ENCODE peak calls at places on chromosomes 13 and 19, in five cellular contexts. U is CD4-positive, CD25-positive, alpha-beta regulatory T cell; B is CD4-positive, alpha-beta memory T cell; T is GM12878; O is cardiac fibroblast. Q is an unnamed sample.

GRCh38 chr19:28497137-28497536 is 715.8 kb downstream of the UQCRFS1 start:
- DNase-seq in O (no peak), T (no peak), U (no peak), B (no peak), Q (no peak)

GRCh38 chr19:46574533-46574932 is 26.6 kb upstream of the CALM3 start:
- DNase-seq in O (no peak), U (peak; percentile 16), T (no peak), B (peak; percentile 44), Q (peak; percentile 64)

GRCh38 chr19:39871362-39871761 is 25.2 kb upstream of the FBL start:
- DNase-seq in U (no peak), T (no peak), O (no peak), B (no peak), Q (no peak)

GRCh38 chr13:112686987-112687386 is 2.9 kb upstream of the ATP11A start:
- DNase-seq in U (no peak), T (no peak), B (no peak), O (no peak), Q (no peak)

GRCh38 chr13:19742651-19743050 is 40.1 kb downstream of the PSPC1 start:
- DNase-seq in T (no peak), U (no peak), O (no peak), B (no peak), Q (no peak)

GRCh38 chr13:113320226-113320875 is 23.3 kb downstream of the LAMP1 start:
- DNase-seq in U (no peak), T (no peak), O (no peak), B (no peak), Q (no peak)

GRCh38 chr13:108195146-108195545 is 20.2 kb downstream of the LIG4 start:
- DNase-seq in O (peak; percentile 7), T (no peak), B (no peak), U (no peak), Q (no peak)

GRCh38 chr19:39765091-39766076 is 13.3 kb upstream of the LEUTX start:
- DNase-seq in T (no peak), B (peak; percentile 14), O (peak; percentile 59), U (no peak), Q (no peak)

GRCh38 chr13:41401371-41401770 is 56.0 kb upstream of the RGCC start:
- DNase-seq in T (no peak), O (no peak), U (no peak), B (no peak), Q (no peak)

GRCh38 chr13:76848596-76848995 is 37.6 kb downstream of the KCTD12 start:
- DNase-seq in U (no peak), B (no peak), O (peak; percentile 70), T (no peak), Q (no peak)

GRCh38 chr13:108834193-108834592 is 204.8 kb downstream of the MYO16 start:
- DNase-seq in U (no peak), T (no peak), B (no peak), O (no peak), Q (no peak)

GRCh38 chr13:32663660-32664059 is 77.4 kb downstream of the PDS5B start:
- DNase-seq in U (no peak), T (no peak), B (no peak), O (no peak), Q (no peak)

GRCh38 chr19:35436477-35437141 is 11.4 kb upstream of the FFAR2 start:
- DNase-seq in O (peak; percentile 89), U (no peak), T (no peak), B (no peak), Q (no peak)

GRCh38 chr19:12526542-12526941 is 24.7 kb downstream of the ZNF564 start:
- DNase-seq in O (no peak), T (no peak), B (no peak), U (no peak), Q (no peak)

GRCh38 chr19:29541473-29542253 is 15.9 kb downstream of the VSTM2B start:
- DNase-seq in O (no peak), B (no peak), U (no peak), T (no peak), Q (no peak)

GRCh38 chr19:2503521-2504109 is 27.7 kb downstream of the GADD45B start:
- DNase-seq in B (peak; percentile 75), U (peak; percentile 77), O (peak; percentile 61), T (no peak), Q (no peak)

GRCh38 chr13:102355251-102355650 is 46.6 kb downstream of the FGF14 start:
- DNase-seq in T (no peak), U (no peak), O (no peak), B (no peak), Q (no peak)

GRCh38 chr19:19461306-19461670 is 54.1 kb downstream of the TSSK6 start:
- DNase-seq in O (no peak), T (no peak), U (no peak), B (no peak), Q (no peak)

GRCh38 chr19:6473652-6474051 is 7.9 kb downstream of the DENND1C start:
- DNase-seq in U (no peak), T (no peak), O (no peak), B (no peak), Q (no peak)

GRCh38 chr19:5680083-5680436 is 256 bp downstream of the MICOS13 start:
- DNase-seq in O (no peak), T (no peak), U (no peak), B (no peak), Q (no peak)

GRCh38 chr13:99893567-99893966 is 78.0 kb downstream of the ZIC5 start:
- DNase-seq in T (no peak), U (no peak), O (no peak), B (no peak), Q (no peak)

GRCh38 chr13:99261040-99261439 is 2.9 kb upstream of the GPR18 start:
- DNase-seq in T (no peak), U (no peak), B (no peak), O (no peak), Q (no peak)

GRCh38 chr19:41528106-41528505 is 47.9 kb upstream of the CEACAM21 start:
- DNase-seq in B (no peak), U (no peak), T (no peak), O (no peak), Q (no peak)

GRCh38 chr13:20489185-20489820 is 36.4 kb downstream of the CRYL1 start:
- DNase-seq in U (no peak), B (no peak), O (peak; percentile 46), T (no peak), Q (no peak)

GRCh38 chr19:12596485-12596884 is 14.1 kb downstream of the ZNF490 start:
- DNase-seq in T (no peak), B (no peak), U (no peak), O (no peak), Q (no peak)

GRCh38 chr13:99280166-99280565 is 22.0 kb upstream of the GPR18 start:
- DNase-seq in U (no peak), B (no peak), O (peak; percentile 8), T (no peak), Q (no peak)

GRCh38 chr13:40215311-40215710 is 451.1 kb downstream of the FOXO1 start:
- DNase-seq in T (no peak), U (no peak), O (no peak), B (no peak), Q (no peak)

GRCh38 chr13:59946924-59947323 is 216.8 kb downstream of the DIAPH3 start:
- DNase-seq in U (no peak), B (no peak), T (no peak), O (peak; percentile 52), Q (no peak)

DNA sequence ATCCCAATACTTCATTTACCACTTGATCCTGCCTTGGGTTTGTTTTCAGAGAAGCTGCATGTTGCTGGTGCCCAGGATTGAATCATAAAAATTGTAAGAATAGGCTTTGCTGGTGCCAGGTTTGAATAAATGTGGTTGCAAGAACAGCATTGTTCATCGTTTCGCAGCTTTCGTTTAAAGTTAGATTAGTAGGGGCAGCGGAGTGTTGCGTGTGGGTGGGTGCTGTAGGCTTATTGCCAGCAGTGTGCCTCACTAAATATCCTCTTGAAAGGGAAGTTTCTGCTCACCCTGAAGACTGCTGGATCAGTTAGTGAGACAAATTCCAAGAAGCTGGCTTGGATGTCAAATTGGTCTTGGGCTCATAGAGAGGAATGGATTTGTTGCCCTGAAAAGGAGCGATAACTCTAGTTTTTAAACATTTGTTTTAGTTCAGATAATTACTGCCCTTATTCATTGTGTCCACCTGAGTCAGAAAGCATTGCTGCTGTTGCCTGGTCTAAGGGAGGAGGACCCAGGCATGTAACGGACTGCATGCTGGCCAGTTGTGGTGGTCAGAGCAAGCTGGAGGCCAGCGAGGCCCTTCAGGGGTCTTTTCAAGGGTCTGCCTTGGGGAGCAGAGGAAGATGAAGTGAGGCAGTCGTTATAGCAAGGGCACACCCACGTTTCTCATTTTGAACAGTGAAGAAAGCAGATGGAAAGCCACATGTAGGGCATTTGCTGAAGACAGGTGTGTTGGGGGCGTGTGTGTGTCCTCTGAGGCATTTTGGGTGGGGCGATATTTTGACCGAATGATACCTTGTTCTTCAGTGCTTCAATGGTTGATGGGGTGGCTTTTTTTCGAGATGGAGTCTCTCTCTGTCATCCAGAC is 8.5 kb downstream of the ILF3 start:
- DNase-seq in O (peak; percentile 60), U (no peak), B (no peak), T (no peak), Q (no peak)
- H3K4me3 ChIP-seq in O (no peak overlapping the region), U (no peak overlapping the region), B (no peak overlapping the region), T (peak overlapping the region; percentile 44), Q (no peak overlapping the region)

DNA sequence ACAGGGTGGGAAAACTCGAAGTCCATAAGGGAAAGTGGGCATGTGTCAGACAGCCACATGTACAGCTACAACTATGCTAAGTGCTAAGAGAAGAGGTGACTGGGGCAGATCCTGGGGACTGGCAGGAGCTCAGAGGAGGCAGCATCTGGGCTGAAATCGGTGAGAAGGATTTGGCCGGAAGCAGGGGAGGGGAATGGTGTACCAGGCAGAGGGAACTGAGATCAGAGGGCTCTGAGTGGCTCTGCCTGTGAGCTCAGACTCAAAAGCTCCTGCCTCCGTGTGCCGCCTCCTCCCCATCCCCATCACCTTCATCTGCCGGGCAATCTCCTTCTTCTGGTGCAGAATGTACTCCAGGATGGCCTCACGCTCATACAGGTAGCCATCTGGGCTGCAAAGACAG is 21.8 kb downstream of the NOSIP start:
- DNase-seq in T (no peak), U (no peak), O (no peak), B (peak; percentile 39), Q (no peak)
- H3K4me3 ChIP-seq in T (no peak overlapping the region), U (peak overlapping the region; percentile 71), O (no peak overlapping the region), B (peak overlapping the region; percentile 59), Q (no peak overlapping the region)

DNA sequence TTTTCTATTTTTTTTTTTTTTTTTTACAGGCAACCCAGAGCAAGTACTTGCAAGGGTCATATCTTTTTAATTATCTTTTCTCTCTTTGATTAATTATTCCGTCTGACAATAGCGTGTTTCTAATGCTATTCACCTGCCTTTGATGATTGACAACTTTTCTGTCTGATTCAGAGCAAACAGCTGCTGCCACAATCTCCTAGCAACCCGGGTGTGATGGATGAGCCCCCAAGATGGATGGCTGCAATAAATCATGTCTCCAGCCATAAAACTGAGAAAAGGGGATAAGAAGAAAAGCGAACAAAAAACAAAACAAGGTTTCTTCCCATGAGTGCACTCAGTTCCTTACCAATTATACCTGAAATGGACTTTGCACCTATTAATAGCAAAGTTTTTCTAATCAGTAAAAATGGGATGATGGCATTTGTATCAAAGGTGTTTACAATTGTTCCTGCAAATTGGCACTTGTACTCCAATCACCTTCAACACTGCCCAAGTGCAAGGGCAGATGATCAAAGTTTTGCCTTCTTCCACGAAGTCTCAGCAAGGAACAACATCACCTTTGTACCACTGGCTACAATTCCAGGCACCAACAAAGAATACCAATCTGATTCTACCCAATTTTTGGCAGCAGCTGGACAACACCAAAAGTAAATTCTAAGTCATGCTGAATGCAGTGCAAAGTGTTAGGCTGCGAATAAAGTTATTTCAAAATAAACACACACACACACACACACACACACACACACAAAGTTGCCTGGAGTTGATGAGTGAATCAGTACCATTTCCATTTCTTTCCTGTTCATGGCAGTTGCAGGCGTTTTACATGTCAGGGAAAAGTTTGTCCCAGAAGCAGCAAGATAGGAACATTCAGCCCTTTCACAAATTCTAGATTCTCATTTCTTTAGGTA is 12.0 kb downstream of the TSHZ3 start:
- DNase-seq in U (no peak), B (no peak), O (peak; percentile 34), T (no peak), Q (no peak)
- H3K4me3 ChIP-seq in U (no peak overlapping the region), B (no peak overlapping the region), O (no peak overlapping the region), T (no peak overlapping the region), Q (no peak overlapping the region)

GRCh38 chr19:50332014-50332263 is 2.8 kb upstream of the KCNC3 start:
- DNase-seq in O (no peak), B (no peak), T (no peak), U (no peak), Q (no peak)
- H3K4me3 ChIP-seq in O (no peak overlapping the region), B (no peak overlapping the region), T (peak overlapping the region; percentile 66), U (peak overlapping the region; percentile 47), Q (no peak overlapping the region)

Q was measured in Jurkat, Clone E6-1.